ENCODE peak calls at places on chromosome 1, in five cellular contexts. One of them, this sample, is unnamed.

GRCh38 chr1:205284420-205285144 is 37.0 kb downstream of the NUAK2 start:
- DNase-seq in adrenal gland: peak; percentile 98
- DNase-seq in A673: peak; percentile 78
- DNase-seq in HFF-Myc: peak; percentile 87
- DNase-seq in IMR-90: peak; percentile 99
- DNase-seq in this sample: peak; percentile 79

GRCh38 chr1:200473698-200474371 is 64.0 kb upstream of the ZNF281 start:
- DNase-seq in adrenal gland: no peak
- DNase-seq in A673: no peak
- DNase-seq in HFF-Myc: peak; percentile 37
- DNase-seq in IMR-90: no peak
- DNase-seq in this sample: no peak

GRCh38 chr1:145708063-145708462 is 895 bp upstream of the PDZK1 start:
- DNase-seq in HFF-Myc: no peak
- DNase-seq in A673: no peak
- DNase-seq in IMR-90: peak; percentile 66
- DNase-seq in adrenal gland: no peak
- DNase-seq in this sample: no peak

GRCh38 chr1:196689001-196689400 is 37.2 kb downstream of the CFH start:
- DNase-seq in adrenal gland: no peak
- DNase-seq in A673: no peak
- DNase-seq in HFF-Myc: no peak
- DNase-seq in IMR-90: no peak
- DNase-seq in this sample: no peak

GRCh38 chr1:187920976-187921375 is 1092.2 kb downstream of the PLA2G4A start:
- DNase-seq in adrenal gland: no peak
- DNase-seq in HFF-Myc: no peak
- DNase-seq in A673: no peak
- DNase-seq in IMR-90: no peak
- DNase-seq in this sample: no peak

GRCh38 chr1:28885982-28886730 is 28.2 kb upstream of the EPB41 start:
- DNase-seq in A673: peak; percentile 53
- DNase-seq in HFF-Myc: no peak
- DNase-seq in IMR-90: no peak
- DNase-seq in adrenal gland: no peak
- DNase-seq in this sample: no peak

GRCh38 chr1:1327291-1327690 is 2.7 kb downstream of the CPTP start:
- DNase-seq in adrenal gland: no peak
- DNase-seq in HFF-Myc: no peak
- DNase-seq in A673: no peak
- DNase-seq in IMR-90: no peak
- DNase-seq in this sample: no peak

GRCh38 chr1:40404670-40405462 is 31.3 kb downstream of the SMAP2 start:
- DNase-seq in adrenal gland: no peak
- DNase-seq in IMR-90: peak; percentile 79
- DNase-seq in HFF-Myc: peak; percentile 37
- DNase-seq in A673: peak; percentile 70
- DNase-seq in this sample: no peak

GRCh38 chr1:53593758-53594380 is 134.7 kb downstream of the DMRTB1 start:
- DNase-seq in A673: no peak
- DNase-seq in IMR-90: no peak
- DNase-seq in HFF-Myc: no peak
- DNase-seq in adrenal gland: no peak
- DNase-seq in this sample: no peak

GRCh38 chr1:40316595-40317393 is at the start of gene COL9A2:
- DNase-seq in A673: peak; percentile 57
- DNase-seq in adrenal gland: no peak
- DNase-seq in IMR-90: no peak
- DNase-seq in HFF-Myc: no peak
- DNase-seq in this sample: no peak

GRCh38 chr1:6113745-6114144 is 66.4 kb downstream of the CHD5 start:
- DNase-seq in adrenal gland: no peak
- DNase-seq in HFF-Myc: no peak
- DNase-seq in A673: no peak
- DNase-seq in IMR-90: no peak
- DNase-seq in this sample: no peak

DNA sequence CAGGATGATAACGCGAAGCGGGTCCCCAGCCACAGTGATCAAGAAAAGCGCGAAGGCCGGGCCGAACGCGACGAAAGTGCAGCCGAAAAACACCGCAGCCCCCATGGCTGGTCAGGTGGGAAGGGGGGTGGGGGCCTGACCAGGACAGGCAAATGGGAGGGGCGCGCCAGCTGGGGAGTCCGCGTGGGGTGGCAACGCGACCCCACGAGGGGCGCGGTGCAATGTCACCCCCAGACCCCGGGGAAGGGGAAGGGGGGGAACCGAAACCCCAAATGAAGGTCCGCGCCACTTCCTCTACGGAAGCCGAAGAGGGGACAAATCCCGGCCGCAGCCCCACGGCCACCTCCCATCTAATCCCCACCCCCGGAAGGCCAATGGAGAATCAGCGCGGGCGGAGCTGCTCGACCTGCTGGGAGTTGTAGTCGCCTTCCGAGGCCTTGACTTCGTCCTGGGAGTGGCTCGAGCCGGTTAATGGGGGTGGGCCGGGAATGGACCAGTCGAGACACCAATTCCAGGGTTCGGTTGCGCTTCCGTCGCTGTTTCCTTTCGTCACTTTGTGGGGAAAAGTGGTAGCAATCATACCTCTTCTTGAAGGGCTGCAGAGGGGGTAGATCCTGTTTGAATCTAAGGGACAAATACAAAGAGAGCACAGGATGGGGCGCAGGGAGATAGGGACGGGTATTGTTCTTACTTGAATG is at the start of gene APH1A:
- DNase-seq in adrenal gland: peak; percentile 98
- DNase-seq in HFF-Myc: peak; percentile 94
- DNase-seq in A673: peak; percentile 99
- DNase-seq in IMR-90: peak; percentile 96
- DNase-seq in this sample: peak; percentile 98
- TF ChIP-seq CTCF in adrenal gland: no peak
- TF ChIP-seq CTCF in HFF-Myc: no peak
- TF ChIP-seq CTCF in A673: no peak
- TF ChIP-seq CTCF in IMR-90: no peak
- TF ChIP-seq CTCF in this sample: no peak

GRCh38 chr1:176720835-176721234 is 257.9 kb downstream of the PAPPA2 start:
- DNase-seq in IMR-90: no peak
- DNase-seq in adrenal gland: no peak
- DNase-seq in A673: no peak
- DNase-seq in HFF-Myc: no peak
- DNase-seq in this sample: no peak

GRCh38 chr1:176719478-176719877 is 256.5 kb downstream of the PAPPA2 start:
- DNase-seq in IMR-90: no peak
- DNase-seq in HFF-Myc: no peak
- DNase-seq in A673: no peak
- DNase-seq in adrenal gland: no peak
- DNase-seq in this sample: no peak

DNA sequence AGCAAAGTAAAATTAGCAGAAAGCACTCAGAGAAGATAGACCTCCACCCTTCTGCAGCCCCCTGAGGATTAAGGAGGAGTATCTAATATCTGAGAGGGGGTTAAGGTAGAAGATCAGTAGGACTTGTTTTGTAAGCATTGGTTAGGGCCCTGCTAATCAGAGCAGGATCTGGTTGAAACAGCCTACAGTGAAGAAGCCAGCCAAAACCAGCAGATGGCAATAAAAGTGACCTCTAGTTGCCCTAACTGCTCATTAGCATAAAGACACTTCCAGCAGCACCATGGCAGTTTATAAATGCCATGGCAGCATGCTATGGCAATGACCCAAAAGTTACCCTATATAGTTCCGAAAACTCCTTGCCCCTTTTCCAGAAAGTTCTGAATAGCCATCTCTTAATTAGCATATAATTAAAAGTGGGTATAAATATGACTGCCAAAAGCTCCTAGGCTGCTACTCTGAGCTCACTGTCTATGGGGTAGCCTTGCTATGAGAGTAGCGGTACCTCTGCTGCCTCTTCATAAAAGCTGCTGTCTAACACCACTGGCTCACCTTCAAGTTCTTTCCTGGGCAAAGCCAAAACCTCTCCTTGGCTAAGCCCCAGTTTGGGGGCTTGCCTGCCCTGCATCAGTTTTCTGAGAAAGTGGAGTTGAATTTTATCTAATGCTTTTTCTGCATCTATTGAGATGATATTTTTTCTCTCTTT is 254.2 kb downstream of the PAPPA2 start:
- DNase-seq in A673: no peak
- DNase-seq in HFF-Myc: no peak
- DNase-seq in IMR-90: no peak
- DNase-seq in adrenal gland: no peak
- DNase-seq in this sample: no peak
- TF ChIP-seq CTCF in A673: no peak
- TF ChIP-seq CTCF in HFF-Myc: no peak
- TF ChIP-seq CTCF in IMR-90: no peak
- TF ChIP-seq CTCF in adrenal gland: no peak
- TF ChIP-seq CTCF in this sample: peak; percentile 13

GRCh38 chr1:153534933-153535663 is 693 bp downstream of the S100A6 start:
- DNase-seq in A673: no peak
- DNase-seq in IMR-90: no peak
- DNase-seq in HFF-Myc: no peak
- DNase-seq in adrenal gland: peak; percentile 66
- DNase-seq in this sample: peak; percentile 62
- TF ChIP-seq CTCF in A673: no peak
- TF ChIP-seq CTCF in IMR-90: no peak
- TF ChIP-seq CTCF in HFF-Myc: no peak
- TF ChIP-seq CTCF in adrenal gland: no peak
- TF ChIP-seq CTCF in this sample: no peak

DNA sequence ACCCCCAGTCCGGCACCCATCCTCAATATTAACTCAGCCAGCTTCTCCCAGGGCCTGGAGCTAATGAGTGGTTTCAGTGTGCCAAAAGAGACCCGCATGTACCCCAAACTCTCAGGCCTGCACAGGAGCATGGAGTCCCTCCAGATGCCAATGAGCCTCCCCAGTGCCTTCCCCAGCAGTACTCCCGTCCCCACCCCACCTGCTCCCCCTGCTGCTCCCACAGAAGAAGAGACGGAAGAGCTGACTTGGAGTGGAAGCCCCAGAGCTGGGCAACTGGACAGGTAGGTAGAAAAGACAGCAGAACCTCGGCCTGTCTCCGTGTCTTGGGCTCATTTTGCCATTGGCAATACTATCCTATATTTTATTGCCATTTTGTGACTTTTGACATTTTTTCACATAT is 45.4 kb upstream of the IPO9 start:
- DNase-seq in A673: no peak
- DNase-seq in IMR-90: no peak
- DNase-seq in adrenal gland: no peak
- DNase-seq in HFF-Myc: no peak
- DNase-seq in this sample: no peak
- TF ChIP-seq CTCF in A673: peak; percentile 23
- TF ChIP-seq CTCF in IMR-90: no peak
- TF ChIP-seq CTCF in adrenal gland: no peak
- TF ChIP-seq CTCF in HFF-Myc: no peak
- TF ChIP-seq CTCF in this sample: no peak

GRCh38 chr1:76827066-76827465 is 40.2 kb upstream of the ST6GALNAC5 start:
- DNase-seq in adrenal gland: no peak
- DNase-seq in A673: peak; percentile 9
- DNase-seq in HFF-Myc: no peak
- DNase-seq in IMR-90: no peak
- DNase-seq in this sample: no peak

GRCh38 chr1:76824106-76824505 is 43.2 kb upstream of the ST6GALNAC5 start:
- DNase-seq in HFF-Myc: no peak
- DNase-seq in A673: no peak
- DNase-seq in adrenal gland: no peak
- DNase-seq in IMR-90: no peak
- DNase-seq in this sample: no peak

GRCh38 chr1:76830373-76830772 is 36.9 kb upstream of the ST6GALNAC5 start:
- DNase-seq in HFF-Myc: no peak
- DNase-seq in IMR-90: no peak
- DNase-seq in A673: no peak
- DNase-seq in adrenal gland: no peak
- DNase-seq in this sample: no peak

DNA sequence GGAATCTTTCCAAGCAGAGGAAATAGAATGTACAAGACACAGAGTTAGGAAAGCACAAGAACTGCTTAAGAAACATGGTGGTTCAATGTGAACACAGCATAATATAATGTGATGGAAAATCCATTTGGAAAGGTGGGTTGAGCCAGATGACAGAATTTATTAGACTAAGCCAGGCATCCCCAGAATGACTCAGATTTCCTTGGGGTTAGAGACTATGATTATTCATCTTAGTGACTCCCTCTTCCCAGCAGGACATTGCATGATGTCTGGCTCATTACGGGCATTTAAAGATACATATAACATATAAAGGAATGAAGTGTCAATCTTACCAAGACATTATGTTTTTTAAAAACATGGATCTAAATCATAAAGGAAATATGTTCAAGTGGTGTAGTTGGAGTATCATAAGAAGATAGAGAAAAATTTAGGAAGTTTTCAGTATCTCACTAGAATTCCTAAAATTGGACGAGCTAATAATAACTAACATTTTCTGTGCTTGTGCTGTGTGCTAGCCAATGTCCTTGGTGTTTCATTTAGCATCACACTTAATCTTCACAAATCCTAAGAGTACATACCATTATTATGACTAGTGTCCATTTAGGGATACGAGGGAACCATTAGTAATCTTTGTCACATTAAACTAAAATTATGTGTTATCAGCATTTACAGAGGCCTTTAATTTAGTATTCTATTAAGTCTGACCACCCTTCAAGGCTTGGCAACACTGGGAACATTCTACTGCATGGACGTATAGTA is 41.0 kb upstream of the ST6GALNAC5 start:
- DNase-seq in IMR-90: peak; percentile 7
- DNase-seq in adrenal gland: no peak
- DNase-seq in HFF-Myc: no peak
- DNase-seq in A673: peak; percentile 35
- DNase-seq in this sample: no peak
- TF ChIP-seq CTCF in IMR-90: no peak
- TF ChIP-seq CTCF in adrenal gland: no peak
- TF ChIP-seq CTCF in HFF-Myc: no peak
- TF ChIP-seq CTCF in A673: no peak
- TF ChIP-seq CTCF in this sample: no peak